ENCODE peak calls at places on chromosomes 11 and 22, in six cellular contexts. I is tibial artery, J is endodermal cell, E is cardiac fibroblast, Z is colonic mucosa, M is BE2C. L is an unnamed sample.

GRCh38 chr22:27786253-27786898 is 15.2 kb downstream of the MN1 start:
- DNase-seq in Z (no peak), E (no peak), J (no peak), I (peak), M (no peak), L (no peak)

GRCh38 chr11:130519128-130519932 is 70.9 kb downstream of the ADAMTS15 start:
- DNase-seq in E (no peak), Z (no peak), I (no peak), J (no peak), M (no peak), L (no peak)

GRCh38 chr22:44337658-44338004 is 24.9 kb upstream of the SHISAL1 start:
- DNase-seq in M (peak), E (peak), J (peak), I (no peak), Z (no peak), L (peak)

GRCh38 chr11:46410021-46410420 is 18.4 kb upstream of the CHRM4 start:
- DNase-seq in Z (no peak), E (no peak), M (no peak), J (peak), I (peak), L (no peak)

GRCh38 chr11:132228756-132229325 is 858.4 kb downstream of the NTM start:
- DNase-seq in Z (no peak), J (no peak), M (no peak), E (peak), I (no peak), L (peak)

GRCh38 chr22:27459955-27460354 is 341.6 kb downstream of the MN1 start:
- DNase-seq in E (no peak), M (no peak), J (no peak), I (no peak), Z (no peak), L (no peak)

GRCh38 chr11:44708063-44708462 is 18.7 kb upstream of the TSPAN18 start:
- DNase-seq in Z (no peak), J (no peak), M (peak), I (no peak), E (peak), L (no peak)

GRCh38 chr11:95991545-95991944 is 67.6 kb upstream of the MTMR2 start:
- DNase-seq in J (no peak), E (no peak), Z (no peak), M (no peak), I (no peak), L (no peak)

GRCh38 chr22:33404723-33405122 is 346.5 kb upstream of the SYN3 start:
- DNase-seq in I (no peak), J (no peak), Z (no peak), M (no peak), E (no peak), L (no peak)

GRCh38 chr11:43920598-43921419 is 21.6 kb upstream of the C11orf96 start:
- DNase-seq in J (no peak), I (peak), E (peak), M (peak), Z (no peak), L (peak)

GRCh38 chr11:123202155-123202714 is 7.2 kb upstream of the CLMP start:
- DNase-seq in I (no peak), E (no peak), J (peak), M (no peak), Z (no peak), L (no peak)

GRCh38 chr11:92340839-92341238 is 116.2 kb downstream of the FAT3 start:
- DNase-seq in Z (peak), M (peak), E (peak), J (peak), I (no peak), L (peak)

GRCh38 chr11:43736502-43737193 is 56.1 kb downstream of the HSD17B12 start:
- DNase-seq in E (peak), I (no peak), J (no peak), M (no peak), Z (no peak), L (peak)

GRCh38 chr22:35746946-35747703 is 29.5 kb downstream of the APOL5 start:
- DNase-seq in M (no peak), Z (no peak), E (peak), J (no peak), I (no peak), L (no peak)

GRCh38 chr11:70603756-70604211 is 205.5 kb downstream of the CTTN start:
- DNase-seq in Z (no peak), J (no peak), E (no peak), M (no peak), I (no peak), L (peak)

GRCh38 chr22:50105529-50106100 is 15.8 kb downstream of the MOV10L1 start:
- DNase-seq in Z (no peak), I (no peak), J (no peak), E (peak), M (no peak), L (peak)

GRCh38 chr11:15770798-15771414 is 585.4 kb downstream of the SOX6 start:
- DNase-seq in Z (peak), J (peak), I (no peak), M (peak), E (peak), L (peak)

GRCh38 chr22:23219317-23219716 is 39.0 kb downstream of the BCR start:
- DNase-seq in Z (no peak), J (no peak), M (no peak), E (no peak), I (no peak), L (no peak)

GRCh38 chr22:28299329-28299728 is 380.3 kb upstream of the PITPNB start:
- DNase-seq in E (no peak), Z (no peak), I (no peak), M (no peak), J (peak), L (no peak)

GRCh38 chr11:68750197-68750987 is 928 bp downstream of the TESMIN start:
- DNase-seq in J (peak), E (no peak), I (no peak), Z (no peak), M (no peak), L (peak)

GRCh38 chr22:36528795-36529718 is at the start of gene EIF3D:
- DNase-seq in M (peak), E (peak), J (peak), I (peak), Z (peak), L (peak)

GRCh38 chr11:13291361-13291760 is 13.8 kb downstream of the BMAL1 start:
- DNase-seq in E (no peak), I (no peak), J (no peak), Z (no peak), M (no peak), L (no peak)

GRCh38 chr22:28373841-28374240 is 305.8 kb downstream of the TTC28 start:
- DNase-seq in Z (no peak), J (no peak), I (no peak), M (no peak), E (peak), L (no peak)

GRCh38 chr22:19717181-19717580 is 2.9 kb downstream of the SEPTIN5 start:
- DNase-seq in I (no peak), E (no peak), M (no peak), J (no peak), Z (no peak), L (no peak)

GRCh38 chr11:119371778-119372182 is 9.7 kb downstream of the USP2 start:
- DNase-seq in Z (no peak), M (peak), J (peak), E (no peak), I (no peak), L (peak)

GRCh38 chr11:1077417-1078119 is 2.9 kb downstream of the MUC2 start:
- DNase-seq in I (peak), M (no peak), J (no peak), E (no peak), Z (no peak), L (no peak)

GRCh38 chr22:23066200-23067022 is 3.9 kb upstream of the GNAZ start:
- DNase-seq in I (peak), Z (no peak), J (peak), E (no peak), M (peak), L (no peak)

GRCh38 chr11:3170756-3171670 is 5.9 kb upstream of the OSBPL5 start:
- DNase-seq in Z (no peak), I (peak), M (no peak), E (no peak), J (no peak), L (no peak)

GRCh38 chr11:86818466-86819282 is 18.3 kb downstream of the PRSS23 start:
- DNase-seq in M (no peak), Z (no peak), I (no peak), J (no peak), E (peak), L (peak)

GRCh38 chr11:77074626-77075221 is 8.0 kb downstream of the CAPN5 start:
- DNase-seq in E (no peak), I (peak), Z (peak), J (peak), M (no peak), L (no peak)

GRCh38 chr22:40797427-40797826 is 21.7 kb downstream of the SLC25A17 start:
- DNase-seq in Z (no peak), M (no peak), J (no peak), E (no peak), I (no peak), L (peak)

GRCh38 chr11:15688351-15688792 is 573.6 kb downstream of the INSC start:
- DNase-seq in I (no peak), J (no peak), E (peak), M (no peak), Z (peak), L (no peak)

GRCh38 chr11:122342089-122342749 is 226.2 kb upstream of the BLID start:
- DNase-seq in I (no peak), Z (no peak), J (no peak), M (no peak), E (peak), L (peak)

GRCh38 chr11:83158474-83158786 is 1.5 kb downstream of the PCF11 start:
- DNase-seq in I (no peak), M (no peak), J (no peak), Z (no peak), E (no peak), L (no peak)

GRCh38 chr11:83157755-83158473 is 983 bp downstream of the PCF11 start:
- DNase-seq in M (peak), J (peak), I (peak), Z (peak), E (peak), L (peak)

GRCh38 chr11:83158965-83159900 is 2.3 kb downstream of the PCF11 start:
- DNase-seq in M (no peak), Z (no peak), I (no peak), E (no peak), J (no peak), L (no peak)

GRCh38 chr11:83156150-83156995 is 558 bp upstream of the PCF11 start:
- DNase-seq in I (peak), E (no peak), M (peak), Z (peak), J (peak), L (peak)

DNA sequence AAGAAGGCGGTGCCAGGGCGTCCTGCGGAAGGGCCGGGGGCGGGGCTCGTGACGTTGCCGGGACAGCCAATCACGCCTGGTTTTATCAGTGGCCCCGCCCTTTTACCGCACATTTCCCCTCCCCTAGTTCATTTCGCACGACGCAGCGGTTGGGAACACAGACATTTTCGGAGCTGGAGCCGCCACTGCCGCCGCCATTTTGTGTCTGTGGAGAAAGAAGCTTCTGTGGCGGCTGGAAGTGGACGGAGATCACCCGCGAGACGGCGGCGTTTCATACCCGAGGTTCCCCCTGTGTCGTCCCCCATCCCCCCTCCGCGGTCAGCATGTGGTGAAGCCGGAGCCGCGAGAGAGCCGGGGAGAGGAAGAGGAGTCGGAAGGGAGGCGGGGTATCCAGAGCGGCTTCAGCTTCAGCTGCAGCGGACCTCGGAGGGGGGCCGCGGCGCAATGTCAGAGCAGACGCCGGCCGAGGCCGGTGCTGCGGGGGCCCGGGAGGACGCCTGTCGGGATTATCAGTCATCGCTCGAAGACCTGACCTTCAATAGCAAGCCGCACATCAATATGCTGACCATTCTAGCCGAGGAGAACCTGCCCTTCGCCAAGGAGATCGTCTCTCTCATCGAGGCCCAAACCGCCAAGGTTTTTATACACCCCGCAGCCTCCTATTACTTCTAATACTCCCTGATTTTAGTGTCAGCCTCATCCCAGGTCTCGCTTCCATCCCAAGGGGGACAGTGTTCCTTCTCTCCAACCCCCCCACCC is at the start of gene PCF11:
- DNase-seq in Z (no peak), E (peak), I (no peak), M (no peak), J (no peak), L (no peak)
- TF ChIP-seq CTCF in Z (no peak), E (no peak), I (no peak), M (no peak), J (no peak), L (no peak)

GRCh38 chr22:18090286-18090685 is 12.5 kb downstream of the PEX26 start:
- DNase-seq in M (no peak), J (no peak), I (no peak), Z (no peak), E (no peak), L (no peak)

GRCh38 chr22:18093661-18094060 is 15.9 kb downstream of the PEX26 start:
- DNase-seq in Z (no peak), M (no peak), I (no peak), J (no peak), E (no peak), L (no peak)

GRCh38 chr22:18088825-18089568 is 11.2 kb downstream of the PEX26 start:
- DNase-seq in E (no peak), J (no peak), M (no peak), Z (peak), I (no peak), L (no peak)

GRCh38 chr22:18091916-18092526 is 14.2 kb downstream of the PEX26 start:
- DNase-seq in Z (peak), M (no peak), I (no peak), J (no peak), E (peak), L (peak)

GRCh38 chr22:18091478-18091877 is 13.7 kb downstream of the PEX26 start:
- DNase-seq in I (no peak), M (no peak), E (peak), Z (no peak), J (no peak), L (no peak)
- H3K4me3 ChIP-seq in I (peak), M (no peak), E (peak), Z (peak), J (no peak), L (no peak)

DNA sequence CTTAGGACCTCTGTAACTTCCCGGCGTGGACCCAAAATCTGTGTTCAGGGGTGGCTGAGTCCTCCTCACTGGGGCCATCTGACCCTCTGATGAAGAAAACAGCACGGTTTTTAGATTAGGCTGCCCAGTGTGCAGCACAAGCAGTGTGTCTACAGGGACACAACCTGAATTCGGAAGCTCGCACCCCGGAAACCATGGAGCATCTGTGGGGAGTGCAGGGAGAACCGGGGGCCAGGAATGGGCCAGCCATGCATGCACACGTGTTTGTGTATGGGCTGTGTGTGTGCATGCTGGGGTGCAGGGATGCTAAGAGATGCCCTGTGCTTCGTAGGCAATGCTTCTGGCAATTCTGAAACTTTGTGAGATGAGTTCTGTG is 342.8 kb upstream of the B3GAT1 start:
- DNase-seq in E (no peak), M (no peak), I (no peak), Z (no peak), J (no peak), L (no peak)
- TF ChIP-seq CTCF in E (no peak), M (no peak), I (no peak), Z (no peak), J (no peak), L (no peak)

DNA sequence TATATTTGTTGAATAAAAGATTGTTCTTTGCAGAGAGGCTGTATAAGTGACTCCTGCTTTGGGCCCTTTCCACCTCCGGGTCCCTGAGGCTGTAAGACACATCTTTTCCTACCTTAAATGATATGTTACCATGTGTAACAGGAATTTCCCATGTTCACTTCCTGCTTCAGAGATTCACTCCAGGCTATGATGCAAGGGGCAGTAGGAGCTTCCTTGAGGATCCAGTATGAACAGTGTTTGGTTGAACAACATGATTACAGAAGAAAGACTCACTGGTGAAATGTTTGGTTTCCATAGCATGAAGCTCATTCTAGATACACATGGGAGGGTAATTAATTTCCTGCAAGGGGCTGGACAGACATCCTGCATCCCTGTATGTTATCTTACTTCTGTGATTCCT is 25.6 kb upstream of the ZDHHC13 start:
- DNase-seq in Z (no peak), I (no peak), E (peak), J (peak), M (no peak), L (peak)
- H3K4me3 ChIP-seq in Z (no peak), I (no peak), E (no peak), J (no peak), M (no peak), L (no peak)